ENCODE peak calls at places on chromosomes 5 and 9, in ten cellular contexts. Y is Peyer's patch, P is MCF 10A, V is HCT116, E is left ventricle myocardium inferior, J is AG04450, H is Calu3, T is GM13976, U is lower leg skin, Q is progenitor cell of endocrine pancreas. Z is an unnamed sample.

GRCh38 chr5:6551287-6551954 is 81.4 kb downstream of the NSUN2 start:
- DNase-seq in E (no peak), Y (no peak), V (no peak), T (no peak), H (no peak), J (no peak), P (peak; percentile 65), Q (no peak), U (peak; percentile 70), Z (peak; percentile 50)

GRCh38 chr9:4346111-4346510 is 46.2 kb upstream of the GLIS3 start:
- DNase-seq in Y (no peak), J (no peak), E (no peak), V (no peak), Q (no peak), U (no peak), T (no peak), P (no peak), H (no peak), Z (no peak)

GRCh38 chr5:6365142-6365976 is 13.0 kb downstream of the MED10 start:
- DNase-seq in H (no peak), E (no peak), V (no peak), J (no peak), U (peak; percentile 72), Q (no peak), T (no peak), P (no peak), Y (no peak), Z (no peak)

GRCh38 chr5:178670486-178670885 is 43.6 kb upstream of the CLK4 start:
- DNase-seq in V (no peak), J (no peak), H (no peak), Q (no peak), E (no peak), Y (no peak), T (no peak), P (no peak), U (no peak), Z (no peak)

GRCh38 chr9:121567142-121568100 is 67.8 kb upstream of the GGTA1 start:
- DNase-seq in Q (no peak), T (no peak), Y (no peak), U (no peak), E (peak; percentile 25), J (no peak), V (no peak), H (no peak), P (no peak), Z (no peak)

GRCh38 chr9:99368341-99369326 is 146.6 kb downstream of the SEC61B start:
- DNase-seq in Q (no peak), Y (no peak), J (no peak), V (no peak), E (peak; percentile 66), T (peak; percentile 78), U (peak; percentile 88), P (no peak), H (no peak), Z (peak; percentile 45)

GRCh38 chr9:93071464-93071863 is 13.0 kb downstream of the SUSD3 start:
- DNase-seq in E (no peak), Y (no peak), J (no peak), T (no peak), P (peak; percentile 52), V (peak; percentile 48), H (peak; percentile 24), U (no peak), Q (no peak), Z (no peak)

GRCh38 chr5:172173771-172174170 is 14.3 kb downstream of the STK10 start:
- DNase-seq in H (no peak), P (peak; percentile 80), Q (no peak), E (no peak), T (no peak), J (no peak), V (no peak), Y (no peak), U (no peak), Z (peak; percentile 76)

GRCh38 chr9:133113163-133113927 is 7.7 kb downstream of the RALGDS start:
- DNase-seq in Q (no peak), T (no peak), J (no peak), U (peak; percentile 90), V (no peak), Y (no peak), E (peak; percentile 64), H (no peak), P (no peak), Z (peak; percentile 49)

GRCh38 chr5:76703707-76704106 is 12.2 kb upstream of the F2R start:
- DNase-seq in P (peak; percentile 46), U (no peak), Q (no peak), V (no peak), Y (no peak), H (no peak), J (no peak), T (no peak), E (no peak), Z (no peak)

GRCh38 chr5:6847896-6848295 is 134.7 kb downstream of the TENT4A start:
- DNase-seq in E (no peak), U (no peak), P (no peak), Y (no peak), J (no peak), Q (no peak), T (no peak), H (no peak), V (no peak), Z (no peak)

GRCh38 chr5:179829732-179830435 is 9.2 kb downstream of the SQSTM1 start:
- DNase-seq in T (no peak), Y (no peak), V (no peak), H (no peak), P (no peak), J (no peak), U (no peak), E (no peak), Q (no peak), Z (no peak)

GRCh38 chr9:69028754-69029153 is 6.8 kb upstream of the FXN start:
- DNase-seq in Y (no peak), U (no peak), V (no peak), Q (no peak), P (no peak), J (no peak), T (no peak), E (no peak), H (no peak), Z (no peak)

GRCh38 chr5:15254607-15255006 is 245.4 kb upstream of the FBXL7 start:
- DNase-seq in Y (no peak), T (no peak), J (no peak), P (peak; percentile 16), U (no peak), Q (no peak), H (no peak), E (no peak), V (no peak), Z (no peak)

GRCh38 chr9:14585730-14586473 is 107.3 kb downstream of the ZDHHC21 start:
- DNase-seq in Y (no peak), H (no peak), U (no peak), V (no peak), T (peak; percentile 51), P (no peak), Q (no peak), J (no peak), E (no peak), Z (no peak)

GRCh38 chr5:146580237-146580636 is 64.2 kb upstream of the GPR151 start:
- DNase-seq in U (no peak), J (no peak), Q (no peak), V (no peak), H (no peak), T (no peak), E (no peak), Y (no peak), P (no peak), Z (no peak)

DNA sequence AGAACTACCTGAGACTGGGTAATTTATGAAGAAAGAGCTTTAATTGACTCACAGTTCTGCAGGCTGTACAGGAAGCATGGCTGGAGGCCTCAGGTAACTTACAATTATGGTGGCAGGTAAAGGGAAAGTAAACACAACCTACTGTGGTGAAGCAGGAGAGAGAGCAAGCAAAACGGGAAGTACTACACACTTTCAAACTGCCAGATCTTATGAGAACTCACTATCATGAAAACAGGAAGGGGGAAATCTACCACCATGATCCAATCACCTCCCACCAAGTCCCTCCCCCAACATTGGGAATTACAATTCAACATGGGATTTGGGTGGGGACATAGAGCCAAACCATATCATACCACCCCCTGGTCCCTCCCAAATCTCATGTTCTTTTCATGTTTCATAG is 58.7 kb upstream of the GPR151 start:
- DNase-seq in J (no peak), P (no peak), Y (no peak), H (no peak), U (no peak), V (no peak), T (no peak), Q (no peak), E (no peak), Z (no peak)
- TF ChIP-seq CTCF in J (no peak), P (no peak), Y (no peak), H (no peak), U (no peak), V (no peak), T (no peak), Q (no peak), E (no peak), Z (no peak)

GRCh38 chr5:170747851-170748250 is 35.7 kb upstream of the GABRP start:
- DNase-seq in J (no peak), Y (no peak), P (peak; percentile 51), U (no peak), V (peak; percentile 16), H (peak; percentile 80), Q (peak; percentile 48), E (no peak), T (no peak), Z (no peak)
- TF ChIP-seq CTCF in J (peak; percentile 46), Y (no peak), P (peak; percentile 25), U (no peak), V (peak; percentile 56), H (peak; percentile 77), Q (peak; percentile 71), E (peak; percentile 57), T (no peak), Z (peak; percentile 38)

DNA sequence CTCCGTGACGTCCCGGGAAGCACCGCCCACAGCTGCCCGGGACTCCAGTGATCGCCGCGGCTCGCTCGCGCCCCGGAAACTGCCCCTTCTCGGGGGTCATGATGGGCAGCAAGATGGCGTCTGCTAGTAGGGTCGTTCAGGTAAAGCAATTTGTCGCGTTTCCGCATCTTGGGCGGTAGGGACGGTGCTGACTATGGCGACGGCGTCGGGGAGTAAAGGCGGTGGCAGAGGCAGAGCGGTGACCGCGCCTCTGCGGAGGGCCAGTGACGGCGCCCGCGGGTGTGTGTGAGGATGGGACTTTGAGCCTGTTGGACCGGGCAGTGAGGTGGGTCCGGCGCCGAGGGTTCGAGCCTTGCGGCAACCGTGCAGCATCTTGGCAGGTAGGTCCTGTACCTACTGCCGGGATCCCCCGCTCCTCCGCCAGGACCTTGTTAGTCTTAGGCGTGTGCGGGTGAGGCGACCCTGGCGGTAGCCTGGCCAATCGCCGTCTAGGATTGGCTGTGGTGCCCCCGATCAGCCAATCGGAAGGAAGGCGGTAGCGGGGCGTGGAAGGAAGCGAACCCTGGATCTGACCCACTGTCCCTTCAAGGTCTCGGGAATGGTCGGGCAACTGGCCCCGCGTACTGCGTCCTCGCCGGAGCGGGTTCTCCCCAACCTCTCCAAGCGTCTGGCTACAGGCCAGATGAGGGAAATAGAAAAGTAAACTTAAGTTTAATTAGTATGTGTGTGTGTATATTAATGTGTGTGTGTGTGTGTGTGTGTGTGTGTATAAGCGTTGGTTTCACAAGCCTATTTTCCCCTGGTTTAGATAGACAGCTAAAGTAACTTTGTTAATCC is 16.7 kb upstream of the CDK7 start:
- DNase-seq in P (peak; percentile 91), J (peak; percentile 73), V (peak; percentile 83), H (peak; percentile 97), U (peak; percentile 99), Y (peak; percentile 87), E (peak; percentile 91), T (peak; percentile 91), Q (peak; percentile 91), Z (peak; percentile 76)
- TF ChIP-seq CTCF in P (no peak), J (peak; percentile 26), V (no peak), H (no peak), U (no peak), Y (no peak), E (peak; percentile 61), T (no peak), Q (peak; percentile 33), Z (no peak)

GRCh38 chr5:141940695-141941271 is 17.1 kb downstream of the DELE1 start:
- DNase-seq in U (no peak), H (no peak), T (no peak), Y (no peak), P (no peak), Q (no peak), V (no peak), E (no peak), J (no peak), Z (peak; percentile 87)
- TF ChIP-seq CTCF in U (no peak), H (no peak), T (no peak), Y (no peak), P (no peak), Q (peak; percentile 21), V (peak; percentile 17), E (peak; percentile 29), J (peak; percentile 24), Z (peak; percentile 29)